ENCODE peak calls at places on chromosomes 5 and 9, in six cellular contexts. O is tibial artery, A is HCT116, X is prostate gland, K is upper lobe of right lung, R is adrenal gland. L is an unnamed sample. For H3K4me1, the result is how much of the 10 kb centered on the place peaks cover.

GRCh38 chr5:72355706-72356299 is 35.6 kb downstream of the PTCD2 start:
- DNase-seq in O (peak), A (no peak), X (no peak), K (no peak), R (no peak), L (no peak)

GRCh38 chr9:129930743-129931142 is 95.5 kb downstream of the USP20 start:
- DNase-seq in O (no peak), A (no peak), X (no peak), K (no peak), R (no peak), L (no peak)

GRCh38 chr9:26685857-26686256 is 206.7 kb downstream of the CAAP1 start:
- DNase-seq in O (no peak), A (no peak), X (no peak), K (no peak), R (no peak), L (no peak)

GRCh38 chr5:116645627-116646026 is 71.0 kb upstream of the SEMA6A start:
- DNase-seq in O (no peak), A (no peak), X (no peak), K (no peak), R (no peak), L (no peak)

GRCh38 chr5:68330564-68330963 is 115.0 kb downstream of the PIK3R1 start:
- DNase-seq in O (no peak), A (no peak), X (no peak), K (no peak), R (no peak), L (no peak)

GRCh38 chr9:93305497-93306020 is 121.6 kb downstream of the WNK2 start:
- DNase-seq in O (peak), A (no peak), X (peak), K (no peak), R (peak), L (no peak)

GRCh38 chr5:9196403-9197224 is 349.3 kb downstream of the SEMA5A start:
- DNase-seq in O (no peak), A (no peak), X (no peak), K (no peak), R (no peak), L (peak)

GRCh38 chr9:97874617-97875016 is 21.6 kb downstream of the FOXE1 start:
- DNase-seq in O (no peak), A (no peak), X (no peak), K (no peak), R (no peak), L (no peak)

GRCh38 chr9:125835655-125836054 is 88.5 kb downstream of the PBX3 start:
- DNase-seq in O (no peak), A (no peak), X (no peak), K (no peak), R (no peak), L (no peak)

GRCh38 chr5:92945630-92946097 is 635.4 kb downstream of the NR2F1-AS1 start:
- DNase-seq in O (no peak), A (no peak), X (no peak), K (no peak), R (no peak), L (no peak)

GRCh38 chr9:4228606-4229005 is 71.3 kb downstream of the GLIS3 start:
- DNase-seq in O (no peak), A (no peak), X (no peak), K (no peak), R (no peak), L (no peak)

GRCh38 chr9:125143377-125144090 is at the start of gene SCAI:
- DNase-seq in O (peak), A (peak), X (peak), K (peak), R (peak), L (peak)

GRCh38 chr9:22383720-22384119 is 62.9 kb upstream of the DMRTA1 start:
- DNase-seq in O (no peak), A (no peak), X (no peak), K (no peak), R (no peak), L (no peak)

GRCh38 chr5:68641211-68641610 is 425.7 kb downstream of the PIK3R1 start:
- DNase-seq in O (no peak), A (no peak), X (no peak), K (no peak), R (no peak), L (no peak)

GRCh38 chr5:147601652-147602051 is 91.8 kb upstream of the DPYSL3 start:
- DNase-seq in O (no peak), A (no peak), X (no peak), K (no peak), R (no peak), L (no peak)

GRCh38 chr9:71587576-71588362 is 180.5 kb downstream of the CEMIP2 start:
- DNase-seq in O (no peak), A (no peak), X (no peak), K (no peak), R (no peak), L (no peak)

DNA sequence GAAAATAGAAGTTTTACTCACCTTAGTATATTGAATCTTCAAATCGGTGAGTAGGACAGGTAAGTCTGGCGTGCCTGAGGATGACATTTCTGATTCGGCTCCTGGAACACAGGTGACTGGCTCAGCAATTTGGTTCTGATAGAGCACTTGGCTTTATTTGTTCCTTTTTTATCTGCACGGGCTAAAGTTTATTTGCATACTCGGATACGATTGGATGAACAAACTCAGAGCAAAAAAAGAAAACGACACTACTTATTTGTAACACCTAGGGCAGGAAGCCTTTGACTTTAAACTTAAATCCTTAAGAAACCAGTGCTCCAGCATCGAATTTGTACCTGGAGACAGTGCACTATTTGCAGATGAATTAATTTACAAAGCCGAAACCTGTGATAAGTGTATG is at the start of gene ALDH1A1:
- DNase-seq in O (no peak), A (no peak), X (peak), K (no peak), R (no peak), L (no peak)
- H3K27ac ChIP-seq in O (peak), A (no peak), X (peak), K (peak), R (no peak), L (peak)

DNA sequence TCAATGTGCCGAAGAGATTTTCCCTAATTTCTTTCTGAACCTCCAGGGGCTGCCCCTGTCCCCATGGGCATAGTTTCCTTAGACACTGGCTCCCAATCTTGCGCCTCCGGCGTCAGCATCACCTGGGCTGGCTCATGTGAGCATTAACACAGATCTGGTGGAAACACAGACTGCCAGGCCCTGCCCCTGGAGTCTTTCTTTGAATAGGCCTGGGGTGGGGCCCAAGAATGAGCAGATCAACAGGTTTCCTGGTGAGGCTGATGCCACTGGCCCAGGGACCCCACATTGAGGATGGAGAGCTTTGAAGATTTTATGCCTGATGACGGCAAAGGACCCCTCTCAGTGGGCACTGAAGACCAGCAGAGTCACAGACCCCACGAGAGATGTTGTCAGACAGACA is 60.8 kb downstream of the ANKRD33B start:
- DNase-seq in O (no peak), A (no peak), X (no peak), K (no peak), R (no peak), L (no peak)
- H3K4me1 ChIP-seq in O (under half), A (under half), X (under half), K (under half), R (under half), L (under half)

GRCh38 chr9:33435821-33436277 is 11.5 kb downstream of the AQP3 start:
- DNase-seq in O (no peak), A (no peak), X (no peak), K (no peak), R (peak), L (no peak)
- H3K27ac ChIP-seq in O (no peak), A (no peak), X (no peak), K (no peak), R (no peak), L (no peak)

GRCh38 chr5:139671096-139671841 is 23.1 kb downstream of the CXXC5 start:
- DNase-seq in O (no peak), A (no peak), X (no peak), K (no peak), R (no peak), L (no peak)
- H3K4me1 ChIP-seq in O (half or more), A (under half), X (under half), K (half or more), R (under half), L (half or more)

DNA sequence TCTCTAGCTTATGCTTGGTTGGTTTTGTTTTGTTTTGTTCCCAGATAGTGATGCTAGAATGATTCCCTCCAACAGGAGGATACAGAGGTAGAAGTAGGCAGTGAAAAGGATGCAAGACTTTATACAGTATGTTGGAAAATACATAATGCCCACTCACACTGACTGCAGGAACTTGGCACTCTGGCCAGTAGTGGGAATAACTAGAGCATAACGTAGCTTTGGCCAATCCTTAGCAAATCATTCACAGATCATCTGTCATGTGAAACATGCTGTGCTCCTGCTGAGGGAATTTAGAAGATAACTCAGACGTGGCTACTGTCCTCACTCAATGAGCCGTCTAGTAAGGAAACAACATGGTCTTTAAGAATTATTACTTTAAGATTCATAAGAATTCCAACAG is 13.5 kb downstream of the CFAP90 start:
- DNase-seq in O (no peak), A (no peak), X (no peak), K (no peak), R (no peak), L (no peak)
- H3K27ac ChIP-seq in O (no peak), A (no peak), X (no peak), K (no peak), R (no peak), L (no peak)

GRCh38 chr5:78215565-78215964 is 78.9 kb downstream of the AP3B1 start:
- DNase-seq in O (no peak), A (no peak), X (no peak), K (no peak), R (no peak), L (no peak)
- H3K4me1 ChIP-seq in O (under half), A (under half), X (under half), K (under half), R (under half), L (under half)

GRCh38 chr9:98917691-98918487 is 25.8 kb upstream of the COL15A1 start:
- DNase-seq in O (no peak), A (no peak), X (no peak), K (no peak), R (no peak), L (no peak)
- H3K27ac ChIP-seq in O (peak), A (no peak), X (no peak), K (no peak), R (no peak), L (no peak)

GRCh38 chr9:137631608-137632431 is 13.0 kb downstream of the EHMT1 start:
- DNase-seq in O (no peak), A (no peak), X (no peak), K (no peak), R (no peak), L (no peak)
- H3K4me1 ChIP-seq in O (under half), A (under half), X (under half), K (under half), R (under half), L (under half)

GRCh38 chr9:119086590-119086989 is 282.6 kb downstream of the BRINP1 start:
- DNase-seq in O (no peak), A (no peak), X (no peak), K (no peak), R (no peak), L (no peak)
- H3K27ac ChIP-seq in O (no peak), A (no peak), X (no peak), K (no peak), R (no peak), L (no peak)

GRCh38 chr5:178203670-178204204 is 596 bp upstream of the HNRNPAB start:
- DNase-seq in O (no peak), A (no peak), X (no peak), K (no peak), R (no peak), L (no peak)

GRCh38 chr5:178205749-178206047 is 1.4 kb downstream of the HNRNPAB start:
- DNase-seq in O (no peak), A (no peak), X (no peak), K (no peak), R (no peak), L (no peak)

GRCh38 chr5:178206166-178207101 is 2.1 kb downstream of the HNRNPAB start:
- DNase-seq in O (no peak), A (no peak), X (no peak), K (no peak), R (peak), L (no peak)

GRCh38 chr5:178204205-178205009 is at the start of gene HNRNPAB:
- DNase-seq in O (peak), A (peak), X (peak), K (peak), R (peak), L (peak)

DNA sequence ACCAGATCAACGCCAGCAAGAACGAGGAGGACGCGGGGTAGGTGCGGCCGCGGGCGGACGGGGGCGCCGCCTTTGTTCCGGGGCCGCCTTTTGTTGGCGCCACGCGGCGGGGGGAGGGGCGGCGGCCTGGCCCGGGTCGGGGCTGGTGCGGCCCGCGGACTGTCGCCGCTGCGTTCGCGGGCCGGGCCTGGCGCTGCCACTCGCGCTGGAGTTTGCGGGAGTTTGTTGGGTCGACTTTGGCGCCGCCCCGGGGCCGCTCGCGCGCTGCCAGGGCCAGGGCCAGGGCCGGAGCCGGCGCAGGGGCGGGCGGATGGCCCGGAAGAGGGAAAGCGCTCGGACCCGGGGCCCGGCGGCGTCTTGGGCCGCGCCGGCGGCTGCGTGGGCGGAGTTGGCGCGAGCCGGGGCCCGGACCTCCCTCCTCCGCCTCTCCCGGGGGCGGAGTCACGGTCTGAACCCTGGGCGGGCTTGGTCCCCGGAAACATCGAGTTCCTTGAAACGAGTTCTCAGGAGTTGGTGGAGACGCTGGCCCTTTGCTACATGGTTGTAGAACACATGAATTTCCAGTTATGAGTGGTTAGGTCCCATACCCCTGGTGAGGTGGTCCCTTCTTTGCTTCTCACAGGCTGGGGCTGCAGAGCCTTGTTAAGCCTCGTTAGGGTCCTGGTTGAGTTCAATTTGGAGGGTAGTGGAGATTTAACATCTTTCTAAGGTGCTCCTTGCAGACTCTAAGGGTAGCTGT is 846 bp downstream of the HNRNPAB start:
- DNase-seq in O (peak), A (no peak), X (peak), K (peak), R (peak), L (peak)
- H3K4me1 ChIP-seq in O (under half), A (under half), X (under half), K (under half), R (under half), L (under half)